ENCODE peak calls at places on chromosomes 2 and 18, in six cellular contexts. One of them, this sample, is unnamed. For H3K4me1, the result is how much of the 10 kb centered on the place peaks cover.

GRCh38 chr18:59536181-59536580 is 161.0 kb downstream of the CCBE1 start:
- DNase-seq in cardiac muscle cell: no peak
- DNase-seq in right cardiac atrium: no peak
- DNase-seq in right atrium auricular region: no peak
- DNase-seq in neural progenitor cell: no peak
- DNase-seq in K562: no peak
- DNase-seq in this sample: no peak

GRCh38 chr2:20365249-20365817 is 14.7 kb upstream of the PUM2 start:
- DNase-seq in cardiac muscle cell: no peak
- DNase-seq in right cardiac atrium: no peak
- DNase-seq in right atrium auricular region: no peak
- DNase-seq in neural progenitor cell: no peak
- DNase-seq in K562: no peak
- DNase-seq in this sample: no peak

GRCh38 chr2:85737481-85737880 is 16.3 kb upstream of the ATOH8 start:
- DNase-seq in cardiac muscle cell: no peak
- DNase-seq in right cardiac atrium: peak
- DNase-seq in right atrium auricular region: peak
- DNase-seq in neural progenitor cell: no peak
- DNase-seq in K562: no peak
- DNase-seq in this sample: no peak

GRCh38 chr2:7118606-7119503 is 201.6 kb downstream of the RNF144A start:
- DNase-seq in cardiac muscle cell: peak
- DNase-seq in right cardiac atrium: peak
- DNase-seq in right atrium auricular region: no peak
- DNase-seq in neural progenitor cell: peak
- DNase-seq in K562: no peak
- DNase-seq in this sample: no peak

GRCh38 chr2:227106845-227107759 is 56.9 kb downstream of the COL4A4 start:
- DNase-seq in cardiac muscle cell: peak
- DNase-seq in right cardiac atrium: no peak
- DNase-seq in right atrium auricular region: no peak
- DNase-seq in neural progenitor cell: peak
- DNase-seq in K562: no peak
- DNase-seq in this sample: peak

GRCh38 chr2:172999641-173000387 is 75.8 kb upstream of the MAP3K20 start:
- DNase-seq in cardiac muscle cell: peak
- DNase-seq in right cardiac atrium: no peak
- DNase-seq in right atrium auricular region: no peak
- DNase-seq in neural progenitor cell: no peak
- DNase-seq in K562: no peak
- DNase-seq in this sample: no peak

GRCh38 chr18:48578289-48578688 is 39.5 kb downstream of the CTIF start:
- DNase-seq in cardiac muscle cell: no peak
- DNase-seq in right cardiac atrium: no peak
- DNase-seq in right atrium auricular region: no peak
- DNase-seq in neural progenitor cell: no peak
- DNase-seq in K562: no peak
- DNase-seq in this sample: no peak

GRCh38 chr2:97742381-97742847 is 29.0 kb downstream of the ZAP70 start:
- DNase-seq in cardiac muscle cell: no peak
- DNase-seq in right cardiac atrium: peak
- DNase-seq in right atrium auricular region: no peak
- DNase-seq in neural progenitor cell: no peak
- DNase-seq in K562: no peak
- DNase-seq in this sample: no peak

GRCh38 chr2:68386362-68386761 is 21.3 kb downstream of the PLEK start:
- DNase-seq in cardiac muscle cell: no peak
- DNase-seq in right cardiac atrium: no peak
- DNase-seq in right atrium auricular region: no peak
- DNase-seq in neural progenitor cell: no peak
- DNase-seq in K562: no peak
- DNase-seq in this sample: no peak
- H3K4me1 ChIP-seq in cardiac muscle cell: under half
- H3K4me1 ChIP-seq in right cardiac atrium: under half
- H3K4me1 ChIP-seq in right atrium auricular region: under half
- H3K4me1 ChIP-seq in neural progenitor cell: under half
- H3K4me1 ChIP-seq in K562: under half
- H3K4me1 ChIP-seq in this sample: half or more

GRCh38 chr2:158993030-158993429 is 24.6 kb downstream of the TANC1 start:
- DNase-seq in cardiac muscle cell: no peak
- DNase-seq in right cardiac atrium: no peak
- DNase-seq in right atrium auricular region: no peak
- DNase-seq in neural progenitor cell: no peak
- DNase-seq in K562: no peak
- DNase-seq in this sample: no peak
- H3K4me3 ChIP-seq in cardiac muscle cell: no peak
- H3K4me3 ChIP-seq in right cardiac atrium: no peak
- H3K4me3 ChIP-seq in right atrium auricular region: no peak
- H3K4me3 ChIP-seq in neural progenitor cell: no peak
- H3K4me3 ChIP-seq in K562: no peak
- H3K4me3 ChIP-seq in this sample: no peak

GRCh38 chr2:47128705-47129104 is 26.4 kb downstream of the STPG4 start:
- DNase-seq in cardiac muscle cell: no peak
- DNase-seq in right cardiac atrium: no peak
- DNase-seq in right atrium auricular region: no peak
- DNase-seq in neural progenitor cell: no peak
- DNase-seq in K562: no peak
- DNase-seq in this sample: no peak

GRCh38 chr2:47129191-47129711 is 25.9 kb downstream of the STPG4 start:
- DNase-seq in cardiac muscle cell: no peak
- DNase-seq in right cardiac atrium: no peak
- DNase-seq in right atrium auricular region: no peak
- DNase-seq in neural progenitor cell: peak
- DNase-seq in K562: no peak
- DNase-seq in this sample: no peak

GRCh38 chr2:47133046-47133445 is 22.1 kb downstream of the STPG4 start:
- DNase-seq in cardiac muscle cell: no peak
- DNase-seq in right cardiac atrium: no peak
- DNase-seq in right atrium auricular region: no peak
- DNase-seq in neural progenitor cell: no peak
- DNase-seq in K562: no peak
- DNase-seq in this sample: no peak

GRCh38 chr2:47126783-47127182 is 28.3 kb downstream of the STPG4 start:
- DNase-seq in cardiac muscle cell: no peak
- DNase-seq in right cardiac atrium: no peak
- DNase-seq in right atrium auricular region: no peak
- DNase-seq in neural progenitor cell: no peak
- DNase-seq in K562: no peak
- DNase-seq in this sample: no peak

GRCh38 chr2:47127862-47128543 is 27.1 kb downstream of the STPG4 start:
- DNase-seq in cardiac muscle cell: no peak
- DNase-seq in right cardiac atrium: no peak
- DNase-seq in right atrium auricular region: no peak
- DNase-seq in neural progenitor cell: peak
- DNase-seq in K562: no peak
- DNase-seq in this sample: no peak
- H3K4me1 ChIP-seq in cardiac muscle cell: under half
- H3K4me1 ChIP-seq in right cardiac atrium: under half
- H3K4me1 ChIP-seq in right atrium auricular region: under half
- H3K4me1 ChIP-seq in neural progenitor cell: under half
- H3K4me1 ChIP-seq in K562: under half
- H3K4me1 ChIP-seq in this sample: under half

DNA sequence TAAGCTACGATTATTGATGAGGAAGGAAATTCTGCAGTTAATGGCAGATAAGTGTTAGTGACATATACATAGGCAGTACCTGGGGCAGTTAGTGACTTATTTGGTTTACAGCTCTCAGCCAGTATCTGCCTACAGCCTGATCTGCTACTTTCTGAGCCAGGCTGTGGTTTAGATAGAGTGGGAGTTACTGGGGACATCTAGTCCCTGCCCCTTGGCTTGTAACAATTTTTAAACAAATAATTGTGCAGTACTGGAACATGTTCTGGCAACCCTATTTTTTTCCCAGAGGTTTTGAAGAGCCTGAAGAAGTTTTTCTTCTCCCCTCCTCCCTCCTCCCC is 2.3 kb downstream of the KIF5C start:
- DNase-seq in cardiac muscle cell: no peak
- DNase-seq in right cardiac atrium: no peak
- DNase-seq in right atrium auricular region: no peak
- DNase-seq in neural progenitor cell: no peak
- DNase-seq in K562: no peak
- DNase-seq in this sample: no peak
- H3K4me3 ChIP-seq in cardiac muscle cell: no peak
- H3K4me3 ChIP-seq in right cardiac atrium: no peak
- H3K4me3 ChIP-seq in right atrium auricular region: no peak
- H3K4me3 ChIP-seq in neural progenitor cell: peak
- H3K4me3 ChIP-seq in K562: no peak
- H3K4me3 ChIP-seq in this sample: no peak

GRCh38 chr2:170679607-170680079 is 35.5 kb upstream of the SP5 start:
- DNase-seq in cardiac muscle cell: peak
- DNase-seq in right cardiac atrium: no peak
- DNase-seq in right atrium auricular region: no peak
- DNase-seq in neural progenitor cell: peak
- DNase-seq in K562: no peak
- DNase-seq in this sample: no peak
- H3K4me1 ChIP-seq in cardiac muscle cell: under half
- H3K4me1 ChIP-seq in right cardiac atrium: under half
- H3K4me1 ChIP-seq in right atrium auricular region: under half
- H3K4me1 ChIP-seq in neural progenitor cell: under half
- H3K4me1 ChIP-seq in K562: under half
- H3K4me1 ChIP-seq in this sample: under half

GRCh38 chr2:16050261-16051045 is 110.1 kb downstream of the MYCN start:
- DNase-seq in cardiac muscle cell: no peak
- DNase-seq in right cardiac atrium: no peak
- DNase-seq in right atrium auricular region: no peak
- DNase-seq in neural progenitor cell: no peak
- DNase-seq in K562: no peak
- DNase-seq in this sample: no peak
- H3K4me3 ChIP-seq in cardiac muscle cell: no peak
- H3K4me3 ChIP-seq in right cardiac atrium: no peak
- H3K4me3 ChIP-seq in right atrium auricular region: no peak
- H3K4me3 ChIP-seq in neural progenitor cell: no peak
- H3K4me3 ChIP-seq in K562: no peak
- H3K4me3 ChIP-seq in this sample: no peak

DNA sequence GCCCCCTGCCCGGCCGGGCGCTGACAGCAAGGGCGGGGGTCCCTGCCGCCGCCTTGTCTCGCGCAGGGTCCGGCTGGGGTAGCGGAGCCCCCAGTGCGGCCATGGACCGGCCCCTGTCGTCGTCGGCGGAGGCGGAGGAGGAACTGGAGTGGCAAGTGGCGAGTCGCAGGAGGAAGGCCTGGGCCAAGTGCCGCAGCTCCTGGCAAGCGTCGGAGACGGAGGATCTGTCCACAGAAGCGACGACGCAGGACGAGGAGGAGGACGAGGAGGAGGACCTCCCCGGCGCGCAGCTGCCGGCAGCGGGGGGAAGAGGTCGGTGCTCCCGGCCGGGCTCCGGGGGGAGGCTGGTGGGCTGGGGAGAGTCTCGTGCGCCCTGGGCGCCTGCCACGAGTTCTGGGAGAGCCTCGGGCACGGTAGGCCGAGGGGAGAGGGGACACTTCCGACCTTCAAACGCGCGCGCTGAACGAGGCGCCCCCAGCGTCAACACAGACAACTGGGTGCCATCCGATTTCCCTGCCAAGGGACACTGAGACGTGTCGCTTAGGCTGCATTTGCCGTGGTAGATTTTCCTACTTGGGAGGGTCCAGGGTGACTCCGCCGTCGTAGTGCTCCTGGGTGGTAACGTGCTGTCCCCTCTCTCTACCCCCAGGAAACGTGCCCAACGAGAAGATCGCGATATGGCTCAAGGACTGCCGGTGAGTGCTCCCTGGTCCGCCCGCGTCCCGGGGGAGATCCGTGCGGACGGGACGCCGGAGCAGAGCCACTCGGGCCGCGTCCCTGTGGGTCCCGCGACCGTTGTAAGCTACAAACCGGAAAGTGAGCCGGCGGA is 650 bp downstream of the ITPRID2 start:
- DNase-seq in cardiac muscle cell: peak
- DNase-seq in right cardiac atrium: peak
- DNase-seq in right atrium auricular region: peak
- DNase-seq in neural progenitor cell: peak
- DNase-seq in K562: peak
- DNase-seq in this sample: peak
- H3K4me1 ChIP-seq in cardiac muscle cell: under half
- H3K4me1 ChIP-seq in right cardiac atrium: under half
- H3K4me1 ChIP-seq in right atrium auricular region: under half
- H3K4me1 ChIP-seq in neural progenitor cell: under half
- H3K4me1 ChIP-seq in K562: under half
- H3K4me1 ChIP-seq in this sample: under half

This sample was measured in CD4-positive, alpha-beta memory T cell.